ENCODE peak calls at places on chromosome 18, in four cellular contexts. B is fibroblast of lung, P is mammary epithelial cell, K is neural progenitor cell. F is an unnamed sample.

GRCh38 chr18:41731887-41732286 is 223.1 kb upstream of the PIK3C3 start:
- DNase-seq in B (peak; percentile 5), P (no peak), K (no peak), F (no peak)

GRCh38 chr18:7152485-7152884 is 34.9 kb upstream of the LAMA1 start:
- DNase-seq in B (no peak), P (no peak), K (no peak), F (no peak)

GRCh38 chr18:7566587-7567486 is at the start of gene PTPRM:
- DNase-seq in B (peak; percentile 76), P (peak; percentile 75), K (peak; percentile 94), F (no peak)

GRCh38 chr18:54109131-54109683 is 115.3 kb downstream of the MBD2 start:
- DNase-seq in K (no peak), P (peak; percentile 91), B (no peak), F (no peak)

GRCh38 chr18:26342646-26343045 is 116.4 kb downstream of the TAF4B start:
- DNase-seq in B (no peak), P (peak; percentile 47), K (no peak), F (no peak)

GRCh38 chr18:24678626-24679025 is 218.2 kb downstream of the HRH4 start:
- DNase-seq in P (peak; percentile 16), B (no peak), K (no peak), F (no peak)

GRCh38 chr18:43970656-43971055 is 693.4 kb upstream of the SYT4 start:
- DNase-seq in P (peak; percentile 1), K (no peak), B (no peak), F (no peak)

GRCh38 chr18:31942301-31942998 is 478 bp downstream of the TRAPPC8 start:
- DNase-seq in K (peak; percentile 88), B (peak; percentile 37), P (peak; percentile 67), F (peak; percentile 38)

GRCh38 chr18:73824684-73825083 is 322.9 kb downstream of the FBXO15 start:
- DNase-seq in B (no peak), K (no peak), P (no peak), F (no peak)

GRCh38 chr18:2112435-2113045 is 458.8 kb downstream of the METTL4 start:
- DNase-seq in P (peak; percentile 63), K (no peak), B (no peak), F (no peak)

GRCh38 chr18:4581966-4582365 is 126.9 kb upstream of the DLGAP1 start:
- DNase-seq in P (no peak), K (peak; percentile 50), B (no peak), F (no peak)

GRCh38 chr18:50461251-50461650 is 86.4 kb downstream of the SKA1 start:
- DNase-seq in P (no peak), B (no peak), K (no peak), F (no peak)

GRCh38 chr18:48829443-48830149 is 121.2 kb downstream of the SMAD7 start:
- DNase-seq in B (no peak), K (peak; percentile 75), P (no peak), F (no peak)

GRCh38 chr18:25449046-25449445 is 97.1 kb upstream of the ZNF521 start:
- DNase-seq in P (no peak), B (no peak), K (no peak), F (no peak)

GRCh38 chr18:25727281-25727680 is 363.1 kb downstream of the SS18 start:
- DNase-seq in B (no peak), P (no peak), K (no peak), F (no peak)

GRCh38 chr18:34870916-34871315 is 160.8 kb downstream of the DTNA start:
- DNase-seq in B (no peak), P (no peak), K (peak; percentile 20), F (no peak)

GRCh38 chr18:49608366-49608747 is 46.5 kb downstream of the LIPG start:
- DNase-seq in P (no peak), B (no peak), K (peak; percentile 74), F (no peak)

GRCh38 chr18:55515946-55516710 is 71.9 kb downstream of the TCF4 start:
- DNase-seq in B (no peak), P (no peak), K (no peak), F (no peak)

GRCh38 chr18:22314001-22314400 is 103.7 kb downstream of the CTAGE1 start:
- DNase-seq in K (no peak), B (peak; percentile 80), P (no peak), F (no peak)

GRCh38 chr18:48034651-48035555 is 104.4 kb upstream of the SMAD2 start:
- DNase-seq in K (no peak), P (no peak), B (no peak), F (no peak)

GRCh38 chr18:3264362-3264761 is 2.4 kb downstream of the MYL12B start:
- DNase-seq in P (no peak), B (no peak), K (no peak), F (no peak)

GRCh38 chr18:73462092-73462491 is 594.3 kb upstream of the NETO1 start:
- DNase-seq in K (no peak), B (peak; percentile 84), P (peak; percentile 11), F (no peak)

GRCh38 chr18:40851014-40851429 is 1104.0 kb upstream of the PIK3C3 start:
- DNase-seq in K (no peak), B (peak; percentile 36), P (peak; percentile 86), F (no peak)

GRCh38 chr18:36449451-36449850 is 151.9 kb downstream of the FHOD3 start:
- DNase-seq in K (no peak), B (no peak), P (no peak), F (no peak)

GRCh38 chr18:23397907-23398306 is 55.2 kb upstream of the RIOK3 start:
- DNase-seq in P (no peak), B (no peak), K (no peak), F (no peak)

GRCh38 chr18:5253910-5254309 is 41.6 kb downstream of the ZBTB14 start:
- DNase-seq in P (peak; percentile 2), K (no peak), B (no peak), F (no peak)

GRCh38 chr18:68024716-68025115 is 508.2 kb upstream of the DSEL start:
- DNase-seq in B (peak; percentile 28), P (no peak), K (no peak), F (no peak)
- H2AFZ ChIP-seq in B (peak overlapping the region; percentile 25), P (no peak overlapping the region), K (no peak overlapping the region), F (no peak overlapping the region)

GRCh38 chr18:11587846-11588245 is 21.6 kb upstream of the SLC35G4 start:
- DNase-seq in B (no peak), K (no peak), P (no peak), F (peak; percentile 60)

GRCh38 chr18:11591957-11592356 is 17.4 kb upstream of the SLC35G4 start:
- DNase-seq in P (no peak), K (no peak), B (no peak), F (peak; percentile 27)

GRCh38 chr18:11585596-11585995 is 23.8 kb upstream of the SLC35G4 start:
- DNase-seq in B (no peak), P (no peak), K (no peak), F (no peak)

DNA sequence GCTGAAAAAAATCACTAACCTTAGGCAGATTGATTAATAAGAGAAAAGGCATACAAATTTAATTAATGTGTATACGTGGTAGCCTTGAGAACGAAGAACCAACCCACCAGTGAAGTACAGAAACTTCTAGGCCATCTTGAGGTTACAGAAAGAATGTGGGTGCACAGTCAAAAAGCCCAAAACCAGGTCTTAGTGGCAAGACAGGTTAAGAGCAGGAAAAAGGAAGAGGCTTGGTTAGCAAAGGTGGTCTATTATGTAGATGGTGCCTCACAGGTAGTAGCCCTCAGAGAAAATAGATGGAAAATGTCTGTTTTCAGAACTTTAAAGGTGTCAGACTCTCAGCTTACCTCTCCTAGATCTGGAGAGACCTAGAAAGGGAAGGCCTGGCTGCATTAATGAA is 22.0 kb upstream of the SLC35G4 start:
- DNase-seq in P (no peak), B (no peak), K (no peak), F (no peak)
- H3K27ac ChIP-seq in P (no peak overlapping the region), B (no peak overlapping the region), K (no peak overlapping the region), F (peak overlapping the region; percentile 74)

GRCh38 chr18:14999085-14999975 is 251.4 kb downstream of the ANKRD30B start:
- DNase-seq in B (no peak), P (no peak), K (no peak), F (no peak)
- H3K4me3 ChIP-seq in B (no peak overlapping the region), P (no peak overlapping the region), K (no peak overlapping the region), F (no peak overlapping the region)

GRCh38 chr18:76821875-76822509 is 365 bp upstream of the ZNF236 start:
- DNase-seq in B (peak; percentile 50), P (peak; percentile 52), K (peak; percentile 85), F (peak; percentile 67)

GRCh38 chr18:76821356-76821874 is 942 bp upstream of the ZNF236 start:
- DNase-seq in B (no peak), K (no peak), P (no peak), F (peak; percentile 34)

GRCh38 chr18:76822510-76823165 is at the start of gene ZNF236:
- DNase-seq in P (peak; percentile 67), B (peak; percentile 85), K (peak; percentile 93), F (peak; percentile 76)

GRCh38 chr18:76817888-76818611 is 4.3 kb upstream of the ZNF236 start:
- DNase-seq in P (no peak), B (no peak), K (no peak), F (no peak)

DNA sequence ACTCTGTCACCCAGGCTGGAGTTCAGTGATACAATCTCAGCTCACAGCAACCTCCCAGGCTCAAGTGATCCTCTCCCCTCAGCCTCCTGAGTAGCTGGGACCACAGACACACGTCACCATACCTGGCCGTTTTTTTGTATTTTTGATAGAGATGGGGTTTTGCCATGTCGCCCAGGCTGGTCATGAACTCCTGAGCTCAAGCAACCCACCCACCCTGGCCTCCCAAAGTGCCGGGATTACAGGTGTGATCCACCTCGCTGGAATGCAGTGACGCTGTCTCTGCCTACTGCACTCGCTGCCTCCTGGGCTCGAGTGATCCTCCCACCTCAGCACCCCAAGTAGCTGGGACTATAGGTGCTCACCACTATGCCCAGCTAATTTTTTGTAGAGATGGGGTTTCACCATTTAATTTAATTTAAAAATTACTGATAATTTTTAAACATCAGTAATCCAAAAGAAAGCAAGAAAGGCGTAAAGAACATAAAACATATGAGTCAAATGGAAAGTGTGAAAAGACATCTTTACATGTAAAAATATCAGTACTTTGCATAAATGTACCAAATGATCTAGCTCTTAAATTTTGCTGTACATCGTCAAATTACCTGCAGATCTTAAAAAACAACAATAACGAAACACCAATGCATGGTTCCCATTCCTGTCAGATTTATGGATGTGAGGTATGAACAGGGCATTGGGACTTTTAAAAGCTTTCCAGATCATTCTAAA is 2.8 kb upstream of the ZNF236 start:
- DNase-seq in K (no peak), P (no peak), B (no peak), F (no peak)
- H2AFZ ChIP-seq in K (no peak overlapping the region), P (no peak overlapping the region), B (no peak overlapping the region), F (no peak overlapping the region)

GRCh38 chr18:9772847-9773677 is 65.0 kb downstream of the RAB31 start:
- DNase-seq in B (no peak), P (no peak), K (peak; percentile 41), F (no peak)

GRCh38 chr18:9771261-9771976 is 63.3 kb downstream of the RAB31 start:
- DNase-seq in K (peak; percentile 85), P (peak; percentile 37), B (peak; percentile 67), F (peak; percentile 32)

GRCh38 chr18:9774150-9774549 is 66.0 kb downstream of the RAB31 start:
- DNase-seq in K (no peak), B (no peak), P (no peak), F (no peak)

GRCh38 chr18:9771977-9772660 is 64.0 kb downstream of the RAB31 start:
- DNase-seq in K (no peak), B (no peak), P (no peak), F (no peak)

GRCh38 chr18:9775172-9775571 is 67.1 kb downstream of the RAB31 start:
- DNase-seq in K (no peak), B (no peak), P (no peak), F (no peak)
- H3K27ac ChIP-seq in K (no peak overlapping the region), B (no peak overlapping the region), P (no peak overlapping the region), F (no peak overlapping the region)

F was measured in DND-41.